ENCODE peak calls at places on chromosomes 4 and X, in six cellular contexts. E is fibroblast of lung; V is mammary epithelial cell; R is CD8-positive, alpha-beta memory T cell; J is suprapubic skin; I is CD8-positive, alpha-beta T cell. U is an unnamed sample.

GRCh38 chr4:151486166-151486565 is 77.2 kb downstream of the FHIP1A start:
- DNase-seq in E (peak; percentile 88), V (no peak), R (no peak), J (no peak), I (no peak), U (no peak)

GRCh38 chr4:126614456-126614855 is 1018.3 kb upstream of the INTU start:
- DNase-seq in E (no peak), V (no peak), R (no peak), J (no peak), I (no peak), U (no peak)

GRCh38 chr4:4780634-4781287 is 78.7 kb upstream of the MSX1 start:
- DNase-seq in E (peak; percentile 76), V (peak; percentile 43), R (no peak), J (no peak), I (no peak), U (no peak)

GRCh38 chr4:150828159-150828558 is 186.9 kb downstream of the LRBA start:
- DNase-seq in E (no peak), V (no peak), R (peak; percentile 1), J (no peak), I (peak; percentile 15), U (peak; percentile 73)

GRCh38 chr4:141668200-141668599 is 31.8 kb downstream of the IL15 start:
- DNase-seq in E (peak; percentile 50), V (no peak), R (no peak), J (no peak), I (no peak), U (no peak)

GRCh38 chr4:75146223-75146622 is 213.3 kb downstream of the PARM1 start:
- DNase-seq in E (no peak), V (no peak), R (no peak), J (no peak), I (no peak), U (no peak)

GRCh38 chrX:68945603-68946228 is 116.9 kb downstream of the EFNB1 start:
- DNase-seq in E (peak; percentile 58), V (no peak), R (no peak), J (no peak), I (no peak), U (no peak)

GRCh38 chr4:37392540-37393255 is 148.2 kb downstream of the NWD2 start:
- DNase-seq in E (peak; percentile 1), V (peak; percentile 23), R (no peak), J (peak; percentile 72), I (no peak), U (no peak)

GRCh38 chrX:130186645-130187044 is 14.9 kb downstream of the RAB33A start:
- DNase-seq in E (no peak), V (no peak), R (no peak), J (no peak), I (no peak), U (no peak)

GRCh38 chr4:8260656-8261111 is 8.9 kb upstream of the HTRA3 start:
- DNase-seq in E (peak; percentile 76), V (peak; percentile 47), R (no peak), J (no peak), I (no peak), U (no peak)

GRCh38 chrX:148632444-148632843 is 132.0 kb downstream of the AFF2 start:
- DNase-seq in E (no peak), V (no peak), R (no peak), J (no peak), I (no peak), U (no peak)

GRCh38 chrX:83845397-83845796 is 15.5 kb upstream of the CYLC1 start:
- DNase-seq in E (peak; percentile 15), V (peak; percentile 11), R (peak; percentile 5), J (no peak), I (no peak), U (no peak)

GRCh38 chr4:135408109-135408508 is 1206.5 kb upstream of the PABPC4L start:
- DNase-seq in E (no peak), V (no peak), R (no peak), J (no peak), I (no peak), U (no peak)

GRCh38 chr4:153276966-153277365 is 67.5 kb upstream of the MND1 start:
- DNase-seq in E (no peak), V (no peak), R (no peak), J (no peak), I (no peak), U (no peak)

GRCh38 chr4:67106846-67107467 is 438.3 kb downstream of the CENPC start:
- DNase-seq in E (no peak), V (no peak), R (no peak), J (no peak), I (no peak), U (no peak)

GRCh38 chr4:33579951-33580350 is 2664.4 kb downstream of the ARAP2 start:
- DNase-seq in E (no peak), V (no peak), R (no peak), J (no peak), I (no peak), U (no peak)

GRCh38 chr4:121192500-121192899 is 28.4 kb upstream of the TNIP3 start:
- DNase-seq in E (peak; percentile 42), V (peak; percentile 35), R (peak; percentile 38), J (no peak), I (no peak), U (no peak)

GRCh38 chrX:30010471-30010870 is 204.9 kb upstream of the MAGEB2 start:
- DNase-seq in E (no peak), V (no peak), R (no peak), J (no peak), I (no peak), U (no peak)

GRCh38 chr4:2253160-2254084 is 8.5 kb downstream of the MXD4 start:
- DNase-seq in E (no peak), V (no peak), R (no peak), J (peak; percentile 79), I (no peak), U (no peak)

GRCh38 chrX:3326721-3327120 is 19.7 kb downstream of the MXRA5 start:
- DNase-seq in E (no peak), V (no peak), R (no peak), J (no peak), I (no peak), U (no peak)

GRCh38 chr4:107997001-107997788 is 7.5 kb downstream of the HADH start:
- DNase-seq in E (peak; percentile 81), V (no peak), R (no peak), J (no peak), I (no peak), U (no peak)

GRCh38 chrX:153934473-153935325 is at the start of gene NAA10:
- DNase-seq in E (peak; percentile 65), V (peak; percentile 62), R (peak; percentile 52), J (no peak), I (no peak), U (peak; percentile 71)

GRCh38 chrX:153935326-153935851 is 552 bp upstream of the NAA10 start:
- DNase-seq in E (no peak), V (no peak), R (no peak), J (no peak), I (no peak), U (no peak)

GRCh38 chrX:153932220-153932915 is 2.5 kb downstream of the NAA10 start:
- DNase-seq in E (no peak), V (no peak), R (no peak), J (no peak), I (no peak), U (no peak)

GRCh38 chrX:153931748-153932147 is 3.1 kb downstream of the NAA10 start:
- DNase-seq in E (no peak), V (no peak), R (no peak), J (no peak), I (no peak), U (no peak)

GRCh38 chrX:153933751-153934472 is 925 bp downstream of the NAA10 start:
- DNase-seq in E (peak; percentile 61), V (peak; percentile 28), R (no peak), J (no peak), I (no peak), U (no peak)
- H3K27ac ChIP-seq in E (peak overlapping the region; percentile 54), V (peak overlapping the region; percentile 40), R (peak overlapping the region; percentile 38), J (peak overlapping the region; percentile 71), I (no peak overlapping the region), U (peak overlapping the region; percentile 41)

DNA sequence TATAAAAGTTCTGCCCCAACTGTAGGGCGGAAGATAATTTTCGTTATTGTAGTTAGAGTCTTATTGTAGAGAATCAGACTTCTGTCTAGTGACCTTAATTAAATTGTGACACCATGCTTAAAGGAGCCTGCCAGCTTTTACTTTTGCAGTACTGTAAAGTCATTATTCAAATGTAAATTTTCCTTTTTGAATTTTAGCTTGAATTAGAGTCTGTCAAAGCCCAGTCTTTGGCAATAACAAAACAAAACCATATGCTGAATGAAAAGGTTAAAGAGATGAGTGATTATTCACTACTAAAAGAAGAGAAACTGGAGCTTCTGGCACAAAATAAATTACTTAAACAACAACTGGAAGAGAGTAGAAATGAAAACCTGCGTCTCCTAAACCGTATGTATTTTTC is 21.8 kb downstream of the OFD1 start:
- DNase-seq in E (no peak), V (no peak), R (no peak), J (no peak), I (no peak), U (no peak)
- H3K36me3 ChIP-seq in E (no peaks in the 10 kb centered on the region), V (peaks cover 30% of the 10 kb centered on the region), R (peaks cover 18% of the 10 kb centered on the region), J (peaks cover 11% of the 10 kb centered on the region), I (peaks cover 32% of the 10 kb centered on the region), U (peaks cover 65% of the 10 kb centered on the region)

GRCh38 chrX:97405031-97405685 is 521.5 kb downstream of the RPA4 start:
- DNase-seq in E (peak; percentile 32), V (no peak), R (no peak), J (no peak), I (no peak), U (no peak)
- H3K27ac ChIP-seq in E (no peak overlapping the region), V (no peak overlapping the region), R (no peak overlapping the region), J (no peak overlapping the region), I (no peak overlapping the region), U (no peak overlapping the region)

GRCh38 chr4:146915132-146915531 is 30.5 kb downstream of the TTC29 start:
- DNase-seq in E (no peak), V (no peak), R (no peak), J (no peak), I (no peak), U (no peak)

GRCh38 chr4:146916479-146917076 is 29.1 kb downstream of the TTC29 start:
- DNase-seq in E (peak; percentile 29), V (peak; percentile 3), R (peak; percentile 4), J (no peak), I (no peak), U (no peak)
- H3K36me3 ChIP-seq in E (no peaks in the 10 kb centered on the region), V (no peaks in the 10 kb centered on the region), R (no peaks in the 10 kb centered on the region), J (no peaks in the 10 kb centered on the region), I (no peaks in the 10 kb centered on the region), U (no peaks in the 10 kb centered on the region)

GRCh38 chrX:21374994-21375794 is 976 bp downstream of the CNKSR2 start:
- DNase-seq in E (no peak), V (no peak), R (peak; percentile 17), J (no peak), I (no peak), U (peak; percentile 27)
- H3K27ac ChIP-seq in E (no peak overlapping the region), V (no peak overlapping the region), R (no peak overlapping the region), J (peak overlapping the region; percentile 38), I (peak overlapping the region; percentile 60), U (peak overlapping the region; percentile 67)

DNA sequence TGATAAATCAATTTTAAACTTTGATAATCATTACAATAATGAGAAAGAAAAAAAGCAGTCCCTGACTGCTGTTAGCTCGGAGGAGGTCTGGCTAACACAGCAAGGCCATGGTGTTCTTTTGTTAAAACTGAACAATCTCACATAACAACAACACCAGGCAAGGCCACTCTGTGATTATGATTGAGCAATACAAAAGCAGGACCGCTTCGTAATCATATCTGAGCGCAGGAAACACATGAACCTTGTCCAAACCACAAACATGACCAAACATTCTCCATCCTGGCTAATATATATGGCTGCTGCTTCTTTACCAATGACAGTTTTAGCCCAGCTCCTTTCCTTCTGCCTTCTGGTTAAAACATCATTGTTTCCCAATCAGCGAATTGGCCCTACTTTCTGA is 76.8 kb upstream of the DDX53 start:
- DNase-seq in E (peak; percentile 69), V (peak; percentile 37), R (no peak), J (no peak), I (no peak), U (no peak)
- H3K36me3 ChIP-seq in E (no peaks in the 10 kb centered on the region), V (no peaks in the 10 kb centered on the region), R (no peaks in the 10 kb centered on the region), J (no peaks in the 10 kb centered on the region), I (no peaks in the 10 kb centered on the region), U (no peaks in the 10 kb centered on the region)

U was measured in CD4-positive, CD25-positive, alpha-beta regulatory T cell.